ENCODE peak calls at places on chromosomes 3 and 15, in five cellular contexts. P, T, Q, E and D are unnamed samples.

GRCh38 chr3:55297706-55298105 is 189.4 kb downstream of the WNT5A start:
- DNase-seq in T (no peak), E (no peak), P (no peak), Q (no peak), D (no peak)

GRCh38 chr15:47661661-47662180 is 55.6 kb upstream of the SEMA6D start:
- DNase-seq in T (no peak), E (no peak), P (no peak), Q (no peak), D (no peak)

GRCh38 chr3:155744091-155744625 is 713 bp downstream of the PLCH1 start:
- DNase-seq in Q (peak; percentile 48), E (peak; percentile 77), T (no peak), P (peak; percentile 96), D (peak; percentile 87)

GRCh38 chr15:32994810-32995424 is 199.6 kb downstream of the FMN1 start:
- DNase-seq in E (peak; percentile 26), T (no peak), P (no peak), Q (peak; percentile 7), D (no peak)

GRCh38 chr15:56215769-56216168 is 27.9 kb downstream of the RFX7 start:
- DNase-seq in Q (no peak), E (no peak), T (no peak), P (no peak), D (no peak)

GRCh38 chr15:31262901-31263671 is 63.5 kb upstream of the KLF13 start:
- DNase-seq in E (no peak), T (peak; percentile 84), P (peak; percentile 35), Q (no peak), D (peak; percentile 4)

GRCh38 chr3:137100326-137100725 is 142.5 kb downstream of the IL20RB start:
- DNase-seq in Q (no peak), E (no peak), P (no peak), T (no peak), D (no peak)

GRCh38 chr3:52895416-52895815 is 1.9 kb downstream of the STIMATE start:
- DNase-seq in Q (no peak), P (no peak), T (no peak), E (no peak), D (no peak)

GRCh38 chr15:48695088-48695834 is 49.8 kb upstream of the FBN1 start:
- DNase-seq in Q (no peak), E (no peak), P (no peak), T (no peak), D (no peak)

GRCh38 chr3:66215106-66215505 is 5.7 kb upstream of the SLC25A26 start:
- DNase-seq in T (no peak), P (no peak), Q (peak; percentile 59), E (no peak), D (no peak)

GRCh38 chr3:49673131-49673714 is 928 bp upstream of the APEH start:
- DNase-seq in Q (peak; percentile 45), P (no peak), E (no peak), T (no peak), D (no peak)

GRCh38 chr15:79185199-79185598 is 94.6 kb upstream of the RASGRF1 start:
- DNase-seq in Q (no peak), P (peak; percentile 85), E (peak; percentile 46), T (no peak), D (peak; percentile 78)

GRCh38 chr3:45795882-45796765 is at the start of gene SLC6A20:
- DNase-seq in T (no peak), P (peak; percentile 67), Q (no peak), E (no peak), D (peak; percentile 47)

GRCh38 chr15:50873935-50874353 is 34.5 kb upstream of the AP4E1 start:
- DNase-seq in T (no peak), Q (peak; percentile 25), E (no peak), P (no peak), D (no peak)

GRCh38 chr3:169179193-169180122 is 484.1 kb downstream of the MECOM start:
- DNase-seq in Q (no peak), P (no peak), E (peak; percentile 8), T (no peak), D (no peak)

GRCh38 chr3:186882125-186882524 is 39.6 kb downstream of the ADIPOQ start:
- DNase-seq in T (no peak), P (no peak), E (no peak), Q (no peak), D (no peak)

GRCh38 chr15:63382966-63383710 is 1.5 kb upstream of the CA12 start:
- DNase-seq in E (no peak), Q (no peak), T (no peak), P (no peak), D (no peak)

GRCh38 chr15:63602595-63602994 is 5.4 kb downstream of the FBXL22 start:
- DNase-seq in T (no peak), P (no peak), E (no peak), Q (no peak), D (no peak)

GRCh38 chr3:88019024-88019423 is 39.8 kb downstream of the CGGBP1 start:
- DNase-seq in P (no peak), E (no peak), Q (no peak), T (no peak), D (no peak)

GRCh38 chr3:191123231-191123630 is 75.8 kb upstream of the OSTN start:
- DNase-seq in P (no peak), Q (no peak), T (no peak), E (no peak), D (no peak)

GRCh38 chr3:94968519-94968918 is 905.7 kb downstream of the NSUN3 start:
- DNase-seq in T (no peak), E (no peak), Q (no peak), P (no peak), D (no peak)

GRCh38 chr3:4290272-4290893 is 12.8 kb upstream of the SETMAR start:
- DNase-seq in Q (peak; percentile 10), E (peak; percentile 68), T (no peak), P (no peak), D (no peak)

GRCh38 chr15:91926871-91927270 is 73.4 kb downstream of the SLCO3A1 start:
- DNase-seq in P (no peak), E (no peak), T (no peak), Q (no peak), D (no peak)

GRCh38 chr3:175093738-175094137 is 234.6 kb downstream of the NAALADL2 start:
- DNase-seq in Q (no peak), P (no peak), E (no peak), T (no peak), D (no peak)

GRCh38 chr3:123618768-123619484 is 34.1 kb upstream of the HACD2 start:
- DNase-seq in P (no peak), Q (no peak), T (no peak), E (no peak), D (no peak)

GRCh38 chr15:95594496-95594895 is 736.0 kb upstream of the NR2F2 start:
- DNase-seq in P (no peak), T (no peak), E (no peak), Q (no peak), D (no peak)

GRCh38 chr3:76365284-76365683 is 579.9 kb upstream of the ZNF717 start:
- DNase-seq in Q (no peak), P (no peak), E (no peak), T (no peak), D (no peak)

GRCh38 chr15:62059818-62060115 is 480 bp downstream of the VPS13C start:
- DNase-seq in T (peak; percentile 72), E (no peak), P (no peak), Q (peak; percentile 61), D (peak; percentile 47)

GRCh38 chr3:58150130-58150663 is 60.6 kb downstream of the DNASE1L3 start:
- DNase-seq in T (no peak), Q (no peak), E (no peak), P (no peak), D (no peak)

GRCh38 chr3:193868590-193868989 is 267.4 kb upstream of the HES1 start:
- DNase-seq in P (no peak), Q (no peak), E (no peak), T (peak; percentile 21), D (no peak)

GRCh38 chr3:120469440-120470415 is 18.9 kb upstream of the FSTL1 start:
- DNase-seq in T (no peak), P (no peak), Q (no peak), E (no peak), D (peak; percentile 25)

GRCh38 chr3:68620211-68620610 is 312.1 kb downstream of the TAFA4 start:
- DNase-seq in Q (no peak), E (no peak), P (no peak), T (no peak), D (no peak)

GRCh38 chr3:120497318-120497717 is 46.5 kb upstream of the FSTL1 start:
- DNase-seq in T (no peak), P (no peak), E (no peak), Q (no peak), D (no peak)

GRCh38 chr3:125067225-125067624 is 11.4 kb upstream of the HEG1 start:
- DNase-seq in Q (no peak), T (no peak), E (no peak), P (no peak), D (no peak)
- TF ChIP-seq ATF2 in Q (no peak), T (no peak), E (no peak), P (no peak), D (no peak)

DNA sequence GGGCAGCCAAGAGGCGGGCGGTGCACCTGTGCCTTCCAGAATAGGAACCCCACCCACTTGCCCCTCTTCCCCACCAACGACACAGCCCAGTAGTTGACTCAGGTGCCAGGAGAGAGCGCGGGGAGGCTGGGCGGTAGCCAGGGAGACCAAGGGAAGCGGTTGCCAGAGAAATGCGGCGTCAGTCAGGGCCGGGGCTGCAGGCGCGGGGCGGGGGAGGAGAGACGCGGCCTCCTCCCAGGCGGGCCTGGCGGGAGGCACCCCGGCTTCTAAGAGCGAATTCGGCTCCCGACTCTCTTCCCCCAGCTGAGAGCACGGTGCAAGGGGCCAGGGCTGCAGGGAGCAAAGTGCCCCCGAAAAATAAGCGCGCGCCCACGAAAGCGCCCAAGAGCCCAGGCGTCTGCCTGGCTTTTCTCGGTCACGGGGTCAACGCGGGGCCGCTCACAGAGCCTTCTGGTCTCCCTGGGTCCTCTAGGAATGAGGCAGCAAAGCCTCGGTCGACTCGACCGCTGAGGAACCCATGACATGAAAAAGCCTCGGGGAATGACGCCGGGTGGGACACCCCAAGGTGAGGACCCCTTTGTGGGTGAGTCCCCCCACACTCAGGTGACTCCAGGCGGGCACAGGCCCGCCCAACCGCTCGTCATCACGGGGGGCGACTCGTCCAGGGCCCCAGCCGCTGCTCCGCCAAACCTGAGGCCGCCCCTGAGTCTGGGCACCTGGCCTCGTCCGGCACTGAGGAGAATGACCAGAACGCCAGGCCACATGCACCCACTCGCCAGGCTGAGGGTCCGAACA is 716 bp downstream of the CPEB1 start:
- DNase-seq in T (no peak), Q (no peak), P (peak; percentile 76), E (peak; percentile 62), D (peak; percentile 62)
- TF ChIP-seq ATF2 in T (no peak), Q (no peak), P (no peak), E (no peak), D (no peak)

GRCh38 chr3:7630925-7631324 is 770.0 kb downstream of the GRM7 start:
- DNase-seq in T (no peak), P (no peak), E (no peak), Q (no peak), D (peak; percentile 10)
- TF ChIP-seq ATF2 in T (no peak), P (no peak), E (no peak), Q (no peak), D (no peak)

DNA sequence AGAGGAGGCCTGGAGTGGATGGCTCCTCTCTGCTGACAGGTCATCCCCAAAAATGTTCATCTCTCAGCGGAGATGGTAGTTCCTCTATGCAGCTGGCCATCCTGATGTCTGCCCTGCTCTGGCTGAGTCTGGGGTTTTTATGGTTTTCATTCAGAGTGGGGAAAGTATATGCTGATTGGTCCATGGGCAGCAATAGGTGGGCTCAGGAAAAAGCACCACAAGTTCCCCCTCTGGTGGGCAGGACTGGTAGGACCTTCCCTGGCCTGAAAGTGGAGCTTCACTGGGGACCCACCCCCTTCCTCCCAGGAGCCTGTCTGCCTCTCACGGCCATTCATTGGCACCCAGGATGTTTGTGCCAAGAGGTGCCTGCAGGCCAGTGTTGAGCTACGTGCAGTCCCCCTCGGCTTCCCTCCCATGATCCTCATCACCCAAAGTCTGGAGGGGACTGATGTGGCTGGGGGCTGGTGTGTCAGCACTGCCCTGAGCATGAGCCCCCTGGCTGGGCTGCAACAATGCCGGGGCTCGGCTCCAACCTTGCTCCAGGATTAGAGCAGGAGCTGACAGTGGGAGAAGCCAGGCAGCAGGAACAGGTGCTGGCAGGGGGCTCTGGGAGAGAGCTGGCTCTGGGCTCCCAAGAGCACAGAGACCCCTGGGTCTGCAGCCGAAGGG is 13.1 kb upstream of the BLOC1S6 start:
- DNase-seq in Q (peak; percentile 61), E (peak; percentile 19), P (peak; percentile 94), T (no peak), D (peak; percentile 92)
- TF ChIP-seq ATF2 in Q (no peak), E (no peak), P (no peak), T (no peak), D (no peak)